ENCODE peak calls at places on chromosome 20, in eight cellular contexts. U is stomach, Z is upper lobe of left lung, J is spleen, C is transverse colon, P is prostate gland, A is K562, Q is endothelial cell of umbilical vein. W is an unnamed sample.
A peak's percentile ranks its signal among the peaks of the same experiment; 100 is the strongest.

GRCh38 chr20:13567663-13568062 is 71.1 kb downstream of the TASP1 start:
- DNase-seq in A (no peak), Z (no peak), J (no peak), U (no peak), Q (peak; percentile 60), P (no peak), C (no peak), W (no peak)

GRCh38 chr20:48718914-48719578 is 108.8 kb downstream of the PREX1 start:
- DNase-seq in U (no peak), P (no peak), Q (no peak), C (peak; percentile 39), Z (no peak), A (no peak), J (peak; percentile 88), W (no peak)

GRCh38 chr20:35344354-35344837 is 52.2 kb upstream of the FAM83C start:
- DNase-seq in Z (no peak), A (peak; percentile 77), P (peak; percentile 31), C (peak; percentile 65), J (no peak), U (peak; percentile 56), Q (peak; percentile 88), W (no peak)

GRCh38 chr20:676315-676937 is 824 bp upstream of the SCRT2 start:
- DNase-seq in U (no peak), J (no peak), Z (peak; percentile 46), C (peak; percentile 21), A (no peak), P (no peak), Q (no peak), W (no peak)

GRCh38 chr20:35117148-35117547 is 24.5 kb upstream of the TRPC4AP start:
- DNase-seq in Z (no peak), Q (no peak), J (no peak), C (no peak), A (no peak), U (no peak), P (no peak), W (no peak)

GRCh38 chr20:57649617-57650015 is 29.4 kb upstream of the ZBP1 start:
- DNase-seq in C (no peak), P (no peak), U (no peak), Z (no peak), Q (no peak), J (peak; percentile 59), A (no peak), W (no peak)

GRCh38 chr20:13261460-13262301 is 40.6 kb downstream of the ISM1 start:
- DNase-seq in J (no peak), U (peak; percentile 43), P (no peak), Q (peak; percentile 49), A (peak; percentile 47), Z (peak; percentile 13), C (peak; percentile 39), W (peak; percentile 20)

GRCh38 chr20:58645277-58645968 is 5.7 kb upstream of the STX16 start:
- DNase-seq in Q (peak; percentile 95), A (no peak), C (no peak), J (no peak), U (no peak), P (peak; percentile 49), Z (no peak), W (no peak)

GRCh38 chr20:36063916-36064660 is 90.5 kb upstream of the EPB41L1 start:
- DNase-seq in C (no peak), A (no peak), Q (no peak), Z (no peak), J (no peak), P (no peak), U (no peak), W (no peak)

GRCh38 chr20:62303327-62304226 is 780 bp downstream of the ADRM1 start:
- DNase-seq in J (no peak), Z (peak; percentile 79), Q (peak; percentile 36), U (no peak), A (peak; percentile 40), P (no peak), C (peak; percentile 23), W (no peak)

GRCh38 chr20:35271073-35271882 is 6.6 kb downstream of the MMP24OS start:
- DNase-seq in U (no peak), Z (peak; percentile 79), J (no peak), C (no peak), A (peak; percentile 79), P (no peak), Q (no peak), W (no peak)

GRCh38 chr20:8647868-8648495 is 420.9 kb upstream of the PLCB4 start:
- DNase-seq in P (no peak), U (no peak), C (peak; percentile 7), J (no peak), Q (no peak), A (no peak), Z (no peak), W (no peak)

GRCh38 chr20:48682529-48683385 is 145.0 kb downstream of the PREX1 start:
- DNase-seq in C (peak; percentile 89), J (peak; percentile 76), U (peak; percentile 97), A (peak; percentile 75), P (peak; percentile 80), Z (peak; percentile 79), Q (peak; percentile 89), W (no peak)

GRCh38 chr20:22682381-22682780 is 98.0 kb upstream of the FOXA2 start:
- DNase-seq in U (no peak), Z (peak; percentile 33), J (no peak), C (no peak), A (no peak), Q (no peak), P (no peak), W (no peak)

GRCh38 chr20:967796-968742 is 34.0 kb downstream of the RSPO4 start:
- DNase-seq in Q (peak; percentile 31), C (no peak), P (no peak), J (no peak), Z (no peak), A (peak; percentile 76), U (no peak), W (no peak)

GRCh38 chr20:18252597-18253451 is 35.5 kb upstream of the ZNF133 start:
- DNase-seq in A (no peak), C (no peak), J (no peak), Q (no peak), P (peak; percentile 61), Z (no peak), U (no peak), W (no peak)

GRCh38 chr20:25467441-25467840 is 60.0 kb downstream of the GINS1 start:
- DNase-seq in A (no peak), C (no peak), U (no peak), J (no peak), Q (no peak), Z (no peak), P (no peak), W (no peak)

GRCh38 chr20:45963059-45964011 is 8.7 kb downstream of the ZNF335 start:
- DNase-seq in A (peak; percentile 33), Z (no peak), Q (peak; percentile 36), U (no peak), J (peak; percentile 73), P (no peak), C (no peak), W (no peak)

GRCh38 chr20:59181936-59182335 is 18.3 kb downstream of the ZNF831 start:
- DNase-seq in Q (no peak), Z (no peak), A (no peak), J (no peak), C (no peak), P (no peak), U (no peak), W (no peak)

GRCh38 chr20:25245461-25245860 is 2.4 kb upstream of the PYGB start:
- DNase-seq in Q (no peak), J (no peak), P (no peak), A (no peak), Z (no peak), U (no peak), C (no peak), W (no peak)

GRCh38 chr20:23928788-23929187 is 49.2 kb upstream of the CST5 start:
- DNase-seq in U (no peak), Q (no peak), J (no peak), A (peak; percentile 57), Z (peak; percentile 32), P (no peak), C (no peak), W (no peak)

GRCh38 chr20:17856024-17856564 is 112.5 kb downstream of the SNX5 start:
- DNase-seq in J (peak; percentile 83), C (peak; percentile 85), U (peak; percentile 44), Q (no peak), A (no peak), Z (no peak), P (peak; percentile 86), W (peak; percentile 60)

GRCh38 chr20:38357653-38358207 is 11.4 kb downstream of the LBP start:
- DNase-seq in Q (no peak), P (no peak), U (no peak), Z (no peak), J (no peak), C (no peak), A (peak; percentile 41), W (no peak)

DNA sequence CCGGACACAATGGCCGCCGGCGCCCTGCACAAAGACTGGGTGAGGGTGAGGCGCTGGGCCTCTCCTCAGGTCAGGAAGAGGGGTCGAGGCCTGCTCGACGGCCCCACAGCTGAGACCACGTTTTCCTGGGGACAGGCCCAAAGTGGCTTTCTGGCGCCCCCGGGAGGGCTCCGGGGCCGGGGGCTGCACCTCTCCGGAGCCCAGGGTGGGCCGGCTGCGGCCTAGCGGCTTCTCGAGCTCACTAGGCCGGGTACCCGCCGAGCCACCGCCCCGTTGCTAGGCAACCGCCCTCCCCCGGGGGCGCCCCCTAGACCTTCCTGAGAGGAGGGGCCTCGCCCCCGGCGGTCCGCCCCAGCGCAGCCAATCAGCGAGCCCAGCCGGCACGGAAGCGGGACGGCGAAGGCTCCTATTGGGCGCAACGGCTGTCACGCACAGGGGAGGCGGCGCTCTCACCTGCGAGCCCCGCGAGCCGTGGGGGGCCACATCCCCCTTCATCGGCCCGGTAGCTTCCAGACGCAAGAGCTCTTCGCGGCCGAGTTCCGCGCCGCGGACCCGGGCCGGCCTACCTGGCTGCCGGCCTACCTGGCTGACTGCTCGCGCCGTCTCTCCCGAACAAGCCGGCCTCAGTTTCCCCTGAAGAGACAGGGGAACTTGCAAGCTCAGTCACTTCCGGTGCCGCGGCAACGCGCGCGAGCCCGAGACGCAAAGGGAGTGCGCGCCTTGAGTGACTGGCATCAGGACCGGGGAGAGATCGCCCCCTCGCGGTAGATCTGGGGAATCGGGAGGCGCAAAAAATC is 812 bp upstream of the BCL2L1 start:
- DNase-seq in C (peak; percentile 97), A (peak; percentile 100), U (peak; percentile 97), Z (peak; percentile 99), Q (peak; percentile 98), P (peak; percentile 98), J (peak; percentile 100), W (peak; percentile 99)
- TF ChIP-seq POLR2AphosphoS5 in C (peak; percentile 61), A (no peak), U (peak; percentile 44), Z (peak; percentile 70), Q (peak; percentile 41), P (peak; percentile 81), J (peak; percentile 89), W (peak; percentile 30)

GRCh38 chr20:51551186-51551585 is 8.7 kb upstream of the NFATC2 start:
- DNase-seq in A (no peak), U (no peak), C (no peak), J (no peak), Z (no peak), Q (no peak), P (no peak), W (no peak)
- TF ChIP-seq POLR2A in A (no peak), U (no peak), C (no peak), J (no peak), Z (no peak), Q (no peak), P (no peak), W (no peak)

GRCh38 chr20:50304501-50304856 is 113.8 kb downstream of the CEBPB start:
- DNase-seq in Z (no peak), C (peak; percentile 59), P (no peak), Q (no peak), U (no peak), A (no peak), J (peak; percentile 63), W (no peak)
- TF ChIP-seq POLR2AphosphoS5 in Z (peak; percentile 40), C (peak; percentile 55), P (peak; percentile 28), Q (no peak), U (peak; percentile 37), A (no peak), J (peak; percentile 44), W (no peak)

GRCh38 chr20:31712564-31713311 is 9.9 kb downstream of the BCL2L1 start:
- DNase-seq in A (no peak), Z (no peak), Q (peak; percentile 91), J (peak; percentile 6), U (peak; percentile 92), P (peak; percentile 96), C (peak; percentile 82), W (no peak)
- TF ChIP-seq POLR2A in A (no peak), Z (peak; percentile 18), Q (no peak), J (no peak), U (peak; percentile 20), P (peak; percentile 33), C (no peak), W (no peak)